ENCODE peak calls at places on chromosomes 13 and 19, in six cellular contexts. R, B, A, V, D and Z are unnamed samples.

GRCh38 chr13:28467034-28467433 is 27.9 kb downstream of the FLT1 start:
- DNase-seq in V (no peak), B (no peak), R (no peak), D (no peak), A (no peak), Z (no peak)

GRCh38 chr13:99984463-99985242 is 3.1 kb downstream of the ZIC2 start:
- DNase-seq in D (no peak), A (no peak), R (no peak), V (no peak), B (peak; percentile 74), Z (no peak)

GRCh38 chr19:42443944-42444398 is 1.2 kb upstream of the CXCL17 start:
- DNase-seq in D (no peak), A (no peak), V (no peak), R (no peak), B (no peak), Z (no peak)

GRCh38 chr19:2289714-2290435 is 7.9 kb upstream of the PEAK3 start:
- DNase-seq in D (no peak), A (peak; percentile 24), V (no peak), B (peak; percentile 62), R (peak; percentile 60), Z (no peak)

GRCh38 chr19:5250127-5250659 is 90.4 kb downstream of the PTPRS start:
- DNase-seq in A (no peak), B (no peak), R (no peak), D (no peak), V (no peak), Z (no peak)

GRCh38 chr13:73167046-73167820 is 108.4 kb downstream of the KLF5 start:
- DNase-seq in B (no peak), A (peak; percentile 61), D (no peak), R (no peak), V (peak; percentile 21), Z (no peak)

GRCh38 chr19:35733180-35734125 is 8.8 kb downstream of the IGFLR1 start:
- DNase-seq in V (no peak), A (no peak), B (no peak), R (no peak), D (no peak), Z (no peak)

GRCh38 chr13:80235559-80236296 is 105.2 kb downstream of the SPRY2 start:
- DNase-seq in V (peak; percentile 59), D (peak; percentile 40), A (peak; percentile 20), B (peak; percentile 21), R (no peak), Z (no peak)

GRCh38 chr13:29964181-29964845 is 113.9 kb upstream of the UBL3 start:
- DNase-seq in R (no peak), D (no peak), B (peak; percentile 86), A (no peak), V (no peak), Z (no peak)

GRCh38 chr19:55206664-55207500 is 2.4 kb downstream of the PTPRH start:
- DNase-seq in R (no peak), V (peak; percentile 97), D (peak; percentile 91), B (peak; percentile 83), A (peak; percentile 85), Z (peak; percentile 67)

GRCh38 chr19:54670576-54671347 is 8.0 kb downstream of the LILRB4 start:
- DNase-seq in R (no peak), B (no peak), D (no peak), V (no peak), A (no peak), Z (no peak)

GRCh38 chr13:35744566-35745203 is 268.2 kb upstream of the MAB21L1 start:
- DNase-seq in V (peak; percentile 56), A (no peak), D (peak; percentile 60), R (no peak), B (no peak), Z (no peak)

GRCh38 chr19:40273469-40274360 is 11.4 kb downstream of the AKT2 start:
- DNase-seq in R (no peak), A (no peak), V (no peak), B (no peak), D (no peak), Z (no peak)

GRCh38 chr19:37227996-37228395 is 10.0 kb downstream of the ZNF383 start:
- DNase-seq in B (peak; percentile 84), D (no peak), V (no peak), R (no peak), A (no peak), Z (no peak)

GRCh38 chr19:33883869-33884519 is 87.3 kb downstream of the KCTD15 start:
- DNase-seq in D (peak; percentile 27), V (peak; percentile 32), B (peak; percentile 85), R (no peak), A (no peak), Z (no peak)

GRCh38 chr19:23420824-23421223 is 25.6 kb upstream of the ZNF91 start:
- DNase-seq in A (no peak), V (no peak), D (no peak), R (no peak), B (peak; percentile 51), Z (no peak)

GRCh38 chr13:33611016-33611805 is 206.7 kb upstream of the RFC3 start:
- DNase-seq in V (peak; percentile 95), A (no peak), D (peak; percentile 53), B (peak; percentile 45), R (no peak), Z (no peak)

DNA sequence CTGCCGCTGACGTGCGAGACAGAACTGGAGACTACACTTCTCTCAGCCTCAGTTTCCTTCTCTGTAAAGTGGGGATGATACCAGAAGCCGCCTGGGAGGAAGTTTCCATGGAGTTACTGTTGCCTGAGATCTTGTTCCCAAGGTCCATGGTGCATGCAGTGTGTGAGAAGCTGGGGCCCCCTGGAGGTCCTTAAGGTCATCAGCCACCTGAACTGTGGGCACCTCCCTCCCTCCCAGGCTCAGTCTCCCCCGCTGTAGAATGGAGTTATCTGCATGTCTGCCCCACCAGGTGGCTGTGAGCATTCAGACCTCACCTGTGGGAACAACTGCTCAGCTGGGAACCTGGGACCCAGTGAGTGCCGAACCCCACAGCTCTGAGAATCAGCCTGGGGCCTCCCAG is 2.7 kb downstream of the CRX start:
- DNase-seq in A (no peak), R (no peak), V (no peak), D (no peak), B (peak; percentile 54), Z (no peak)
- TF ChIP-seq CTCF in A (no peak), R (no peak), V (no peak), D (no peak), B (peak; percentile 63), Z (no peak)

GRCh38 chr19:8377598-8377997 is 12.6 kb upstream of the RAB11B start:
- DNase-seq in A (no peak), R (no peak), B (no peak), V (no peak), D (no peak), Z (no peak)
- H3K27me3 ChIP-seq in A (no peaks in the 10 kb centered on the region), R (no peaks in the 10 kb centered on the region), B (no peaks in the 10 kb centered on the region), V (no peaks in the 10 kb centered on the region), D (no peaks in the 10 kb centered on the region), Z (no peaks in the 10 kb centered on the region)

DNA sequence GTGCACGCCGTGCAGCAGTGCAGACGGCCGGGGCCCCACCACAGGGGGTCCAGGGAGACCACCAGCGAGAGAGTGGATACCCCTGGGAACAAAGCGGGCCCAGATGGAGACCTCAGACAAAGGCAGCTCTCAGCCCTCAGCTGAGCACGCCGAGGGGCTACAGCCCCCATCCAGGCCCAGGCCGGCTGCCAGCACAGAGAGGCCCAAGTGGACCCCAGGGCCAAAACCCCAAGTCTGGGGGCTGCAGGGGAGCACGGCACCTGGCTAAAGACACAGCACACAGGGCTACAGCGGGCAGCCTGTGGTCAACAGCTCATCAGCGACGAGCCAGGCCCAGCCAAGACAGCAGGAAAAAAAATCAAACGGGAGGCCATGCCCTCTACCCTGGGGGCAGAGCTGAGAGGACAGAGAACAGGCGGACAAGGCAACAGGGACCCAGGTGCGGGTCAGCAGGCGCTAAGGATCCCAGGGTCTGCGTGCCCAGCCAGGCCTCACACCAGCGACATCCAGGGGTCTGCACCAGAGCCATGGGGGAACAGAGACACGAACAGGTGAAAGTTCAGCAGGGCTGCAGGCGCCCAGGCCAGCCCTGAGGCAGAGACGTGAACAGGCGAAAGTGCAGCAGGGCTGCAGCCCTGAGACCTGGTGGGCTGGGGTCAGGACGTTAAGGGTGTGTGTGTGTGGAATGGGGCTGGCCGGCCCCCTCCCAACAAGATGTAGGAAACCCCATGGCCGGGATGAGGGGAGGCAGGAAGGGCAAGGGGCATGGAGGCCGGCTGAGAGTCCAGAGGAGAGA is 34.3 kb downstream of the RASA3 start:
- DNase-seq in D (no peak), B (no peak), A (no peak), V (no peak), R (no peak), Z (no peak)
- H3K4me3 ChIP-seq in D (no peak overlapping the region), B (no peak overlapping the region), A (no peak overlapping the region), V (no peak overlapping the region), R (no peak overlapping the region), Z (no peak overlapping the region)

GRCh38 chr13:21076265-21076653 is 14.9 kb upstream of the LATS2 start:
- DNase-seq in D (no peak), V (no peak), A (no peak), B (peak; percentile 53), R (no peak), Z (no peak)

GRCh38 chr13:21079206-21079605 is 17.8 kb upstream of the LATS2 start:
- DNase-seq in R (no peak), V (no peak), A (no peak), D (no peak), B (no peak), Z (no peak)

GRCh38 chr13:21079761-21080730 is 18.7 kb upstream of the LATS2 start:
- DNase-seq in B (no peak), D (peak; percentile 89), R (no peak), A (peak; percentile 64), V (peak; percentile 84), Z (peak; percentile 73)

GRCh38 chr13:21077360-21078353 is 16.3 kb upstream of the LATS2 start:
- DNase-seq in D (no peak), R (no peak), V (no peak), A (no peak), B (no peak), Z (no peak)

GRCh38 chr13:21078501-21078900 is 17.1 kb upstream of the LATS2 start:
- DNase-seq in D (no peak), R (no peak), V (no peak), A (no peak), B (no peak), Z (peak; percentile 53)
- TF ChIP-seq CTCF in D (no peak), R (no peak), V (no peak), A (no peak), B (no peak), Z (no peak)

GRCh38 chr13:44364601-44365000 is 9.0 kb upstream of the SERP2 start:
- DNase-seq in R (no peak), V (peak; percentile 46), D (peak; percentile 37), B (no peak), A (peak; percentile 67), Z (peak; percentile 22)

GRCh38 chr13:44368062-44368591 is 5.5 kb upstream of the SERP2 start:
- DNase-seq in R (no peak), B (no peak), D (no peak), V (peak; percentile 37), A (no peak), Z (peak; percentile 78)

GRCh38 chr13:44365008-44365407 is 8.6 kb upstream of the SERP2 start:
- DNase-seq in V (peak; percentile 23), R (no peak), B (no peak), D (no peak), A (peak; percentile 80), Z (no peak)

GRCh38 chr13:44364019-44364418 is 9.6 kb upstream of the SERP2 start:
- DNase-seq in B (no peak), R (no peak), V (no peak), D (no peak), A (no peak), Z (no peak)

GRCh38 chr13:44365899-44366298 is 7.7 kb upstream of the SERP2 start:
- DNase-seq in B (no peak), V (no peak), R (no peak), A (no peak), D (no peak), Z (no peak)
- H3K27me3 ChIP-seq in B (no peaks in the 10 kb centered on the region), V (no peaks in the 10 kb centered on the region), R (no peaks in the 10 kb centered on the region), A (no peaks in the 10 kb centered on the region), D (no peaks in the 10 kb centered on the region), Z (no peaks in the 10 kb centered on the region)